ENCODE peak calls at places on chromosomes 2 and 18, in six cellular contexts. M is psoas muscle; W is stimulated activated CD4-positive, alpha-beta T cell treated with anti-CD3 and anti-CD28 coated beads, Interleukin-4, amount 100 ng/mL, for 24 hours; U is central memory CD4-positive, alpha-beta T cell; Z is COR-L47; Y is CD8-positive, alpha-beta memory T cell. C is an unnamed sample.

GRCh38 chr2:129233751-129234406 is 745.6 kb upstream of the RAB6C start:
- DNase-seq in Y (no peak), M (no peak), U (no peak), Z (peak), W (no peak), C (peak)

GRCh38 chr2:240575101-240575965 is 7.0 kb downstream of the RNPEPL1 start:
- DNase-seq in M (no peak), Y (no peak), U (no peak), W (no peak), Z (no peak), C (no peak)

GRCh38 chr2:172647439-172647838 is 88.2 kb upstream of the RAPGEF4 start:
- DNase-seq in W (no peak), M (no peak), U (no peak), Y (no peak), Z (no peak), C (peak)

GRCh38 chr2:134232868-134233732 is 20.8 kb upstream of the MGAT5 start:
- DNase-seq in U (peak), Y (no peak), M (no peak), Z (no peak), W (peak), C (no peak)

GRCh38 chr2:234679766-234680687 is 183.1 kb upstream of the ARL4C start:
- DNase-seq in W (no peak), M (peak), Y (no peak), U (no peak), Z (no peak), C (peak)

GRCh38 chr18:32975501-32975900 is 202.7 kb upstream of the KLHL14 start:
- DNase-seq in M (no peak), U (no peak), Y (no peak), Z (no peak), W (no peak), C (no peak)

GRCh38 chr2:118062048-118062447 is 26.2 kb upstream of the INSIG2 start:
- DNase-seq in M (no peak), Z (no peak), U (no peak), Y (no peak), W (no peak), C (no peak)

GRCh38 chr2:173571021-173571821 is 216.5 kb downstream of the CDCA7 start:
- DNase-seq in U (no peak), M (no peak), Y (no peak), W (no peak), Z (peak), C (peak)

GRCh38 chr18:7748252-7749000 is 181.3 kb downstream of the PTPRM start:
- DNase-seq in W (no peak), Y (no peak), U (no peak), Z (no peak), M (no peak), C (peak)

GRCh38 chr18:79139206-79139605 is 70.0 kb downstream of the ATP9B start:
- DNase-seq in W (no peak), Z (no peak), M (no peak), Y (peak), U (peak), C (no peak)

GRCh38 chr2:214995409-214995808 is 143.0 kb downstream of the ABCA12 start:
- DNase-seq in Z (no peak), U (no peak), W (no peak), Y (no peak), M (no peak), C (no peak)

GRCh38 chr2:58959996-58960395 is 718.9 kb upstream of the FANCL start:
- DNase-seq in M (no peak), Z (no peak), U (no peak), W (no peak), Y (no peak), C (no peak)

GRCh38 chr2:70890469-70891065 is 45.1 kb upstream of the ATP6V1B1 start:
- DNase-seq in U (no peak), Y (no peak), M (no peak), Z (no peak), W (no peak), C (no peak)

GRCh38 chr2:202375006-202375610 is 1.0 kb upstream of the BMPR2 start:
- DNase-seq in U (peak), Y (peak), W (peak), Z (peak), M (peak), C (no peak)

GRCh38 chr2:199596549-199596948 is 138.8 kb upstream of the SATB2 start:
- DNase-seq in Y (no peak), U (no peak), W (no peak), M (no peak), Z (peak), C (no peak)

GRCh38 chr2:203470371-203470770 is 64.7 kb downstream of the RAPH1 start:
- DNase-seq in M (no peak), Y (no peak), W (no peak), U (no peak), Z (no peak), C (no peak)

GRCh38 chr2:8627019-8627691 is 54.7 kb upstream of the ID2 start:
- DNase-seq in W (no peak), Y (no peak), U (no peak), Z (no peak), M (no peak), C (no peak)

GRCh38 chr18:49446481-49446880 is 14.0 kb downstream of the DYM start:
- DNase-seq in Y (no peak), U (no peak), W (no peak), Z (no peak), M (no peak), C (no peak)

GRCh38 chr2:8583400-8584173 is 98.3 kb upstream of the ID2 start:
- DNase-seq in M (peak), Z (no peak), W (peak), U (peak), Y (peak), C (no peak)

GRCh38 chr2:204191574-204191973 is 255.0 kb downstream of the ICOS start:
- DNase-seq in W (no peak), Z (no peak), M (no peak), Y (no peak), U (no peak), C (no peak)

GRCh38 chr2:180367831-180368230 is 360.7 kb upstream of the CWC22 start:
- DNase-seq in W (no peak), Z (peak), M (no peak), U (no peak), Y (no peak), C (peak)

GRCh38 chr2:170073288-170073687 is 104.7 kb upstream of the MYO3B start:
- DNase-seq in Y (no peak), U (no peak), Z (peak), W (no peak), M (no peak), C (peak)

GRCh38 chr2:60410458-60411146 is 142.9 kb downstream of the BCL11A start:
- DNase-seq in Y (no peak), U (no peak), M (no peak), Z (no peak), W (no peak), C (no peak)

GRCh38 chr2:46554381-46554780 is 75.0 kb downstream of the TMEM247 start:
- DNase-seq in U (no peak), Y (no peak), W (no peak), Z (no peak), M (peak), C (no peak)

GRCh38 chr2:186058604-186059003 is 320.0 kb downstream of the FSIP2 start:
- DNase-seq in U (no peak), Z (peak), W (no peak), Y (no peak), M (no peak), C (no peak)

GRCh38 chr2:120973196-120973595 is 237.5 kb downstream of the GLI2 start:
- DNase-seq in U (no peak), W (no peak), M (peak), Z (no peak), Y (no peak), C (no peak)

GRCh38 chr2:20526666-20527065 is 79.8 kb downstream of the RHOB start:
- DNase-seq in U (no peak), Z (peak), Y (no peak), M (no peak), W (no peak), C (no peak)

GRCh38 chr2:179107737-179108136 is 57.8 kb upstream of the CCDC141 start:
- DNase-seq in Z (no peak), U (no peak), Y (no peak), M (no peak), W (no peak), C (peak)

GRCh38 chr18:49544362-49544761 is 17.5 kb upstream of the LIPG start:
- DNase-seq in U (no peak), W (no peak), M (no peak), Y (no peak), Z (no peak), C (peak)

GRCh38 chr2:176827269-176827668 is 385.3 kb upstream of the HNRNPA3 start:
- DNase-seq in U (no peak), Z (no peak), Y (no peak), M (no peak), W (peak), C (no peak)

GRCh38 chr2:6073260-6074141 is 381.3 kb downstream of the SOX11 start:
- DNase-seq in W (no peak), Z (peak), M (no peak), U (no peak), Y (no peak), C (peak)

GRCh38 chr18:8139971-8140406 is 469.2 kb upstream of the RAB12 start:
- DNase-seq in Z (no peak), Y (no peak), M (peak), U (no peak), W (no peak), C (no peak)

GRCh38 chr2:32783468-32783867 is 155.6 kb downstream of the TTC27 start:
- DNase-seq in Z (no peak), Y (no peak), M (no peak), W (no peak), U (no peak), C (no peak)

GRCh38 chr2:218569661-218570500 is 1.2 kb downstream of the CNOT9 start:
- DNase-seq in U (peak), W (no peak), Z (peak), Y (peak), M (no peak), C (peak)

GRCh38 chr2:195902857-195903256 is 165.8 kb downstream of the DNAH7 start:
- DNase-seq in M (no peak), Z (no peak), U (no peak), Y (no peak), W (no peak), C (no peak)

GRCh38 chr18:29169599-29169998 is 992.7 kb upstream of the CDH2 start:
- DNase-seq in Y (no peak), M (no peak), Z (no peak), U (no peak), W (no peak), C (no peak)

GRCh38 chr2:207528980-207529329 is 807 bp upstream of the CREB1 start:
- DNase-seq in Y (peak), U (peak), Z (peak), W (peak), M (no peak), C (peak)

GRCh38 chr18:45850021-45850420 is 24.5 kb downstream of the SIGLEC15 start:
- DNase-seq in W (no peak), Y (no peak), M (no peak), Z (no peak), U (no peak), C (no peak)

GRCh38 chr2:200901459-200902072 is 12.4 kb downstream of the NIF3L1 start:
- DNase-seq in Y (peak), U (peak), W (peak), Z (peak), M (no peak), C (peak)

C was measured in HT1080.